ENCODE peak calls at places on chromosome 1, in four cellular contexts. B is IMR-90, S is GM12878, K is endothelial cell of umbilical vein. N is an unnamed sample.

GRCh38 chr1:74733616-74734484 is 898 bp downstream of the TYW3 start:
- DNase-seq in B (peak; percentile 77), K (peak; percentile 88), S (no peak), N (peak; percentile 59)

GRCh38 chr1:45007311-45007710 is 3.8 kb downstream of the HECTD3 start:
- DNase-seq in S (no peak), B (no peak), K (no peak), N (no peak)

GRCh38 chr1:28885982-28886730 is 28.2 kb upstream of the EPB41 start:
- DNase-seq in S (no peak), B (no peak), K (no peak), N (no peak)

GRCh38 chr1:160863422-160864131 is 890 bp upstream of the CD244 start:
- DNase-seq in K (no peak), B (no peak), S (no peak), N (no peak)

GRCh38 chr1:24786191-24786590 is 40.9 kb downstream of the CLIC4 start:
- DNase-seq in K (no peak), B (peak; percentile 21), S (no peak), N (no peak)

GRCh38 chr1:98427664-98428063 is 233.9 kb upstream of the SNX7 start:
- DNase-seq in S (no peak), K (no peak), B (no peak), N (no peak)

GRCh38 chr1:2143814-2144500 is 50.6 kb downstream of the FAAP20 start:
- DNase-seq in B (no peak), S (no peak), K (no peak), N (no peak)

GRCh38 chr1:17377325-17377953 is 5.4 kb downstream of the PADI6 start:
- DNase-seq in B (no peak), K (no peak), S (no peak), N (no peak)

GRCh38 chr1:44553771-44554170 is 120.5 kb downstream of the TMEM53 start:
- DNase-seq in B (peak; percentile 10), S (no peak), K (no peak), N (no peak)

GRCh38 chr1:7886346-7886745 is 33.5 kb upstream of the UTS2 start:
- DNase-seq in B (peak; percentile 14), K (no peak), S (no peak), N (no peak)

GRCh38 chr1:7888248-7889010 is 35.6 kb upstream of the UTS2 start:
- DNase-seq in S (no peak), B (peak; percentile 56), K (no peak), N (no peak)

GRCh38 chr1:7891804-7892203 is 38.9 kb upstream of the UTS2 start:
- DNase-seq in S (no peak), B (no peak), K (no peak), N (no peak)

GRCh38 chr1:7893529-7894180 is 40.8 kb upstream of the UTS2 start:
- DNase-seq in B (peak; percentile 80), S (no peak), K (no peak), N (no peak)

DNA sequence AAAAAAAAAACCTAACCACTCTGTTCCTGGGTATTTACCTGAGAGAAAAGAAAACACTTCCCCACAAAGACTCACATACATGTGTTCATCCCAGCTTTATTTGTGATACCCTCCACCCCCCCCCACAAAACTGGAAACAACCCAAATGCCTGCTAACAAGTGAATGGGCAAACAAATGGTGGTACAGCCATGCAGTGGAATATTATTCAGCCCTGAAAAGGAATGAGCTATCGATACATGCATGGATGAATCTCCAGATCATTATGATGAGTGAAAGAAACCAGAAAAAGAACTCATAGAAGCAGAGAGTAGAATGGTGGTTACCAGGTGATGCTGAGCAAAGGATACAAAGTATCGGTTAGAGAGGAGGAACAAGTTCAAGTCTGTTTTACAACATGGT is 38.0 kb upstream of the UTS2 start:
- DNase-seq in B (no peak), S (no peak), K (no peak), N (no peak)
- TF ChIP-seq FOS in B (no peak), S (no peak), K (no peak), N (no peak)

DNA sequence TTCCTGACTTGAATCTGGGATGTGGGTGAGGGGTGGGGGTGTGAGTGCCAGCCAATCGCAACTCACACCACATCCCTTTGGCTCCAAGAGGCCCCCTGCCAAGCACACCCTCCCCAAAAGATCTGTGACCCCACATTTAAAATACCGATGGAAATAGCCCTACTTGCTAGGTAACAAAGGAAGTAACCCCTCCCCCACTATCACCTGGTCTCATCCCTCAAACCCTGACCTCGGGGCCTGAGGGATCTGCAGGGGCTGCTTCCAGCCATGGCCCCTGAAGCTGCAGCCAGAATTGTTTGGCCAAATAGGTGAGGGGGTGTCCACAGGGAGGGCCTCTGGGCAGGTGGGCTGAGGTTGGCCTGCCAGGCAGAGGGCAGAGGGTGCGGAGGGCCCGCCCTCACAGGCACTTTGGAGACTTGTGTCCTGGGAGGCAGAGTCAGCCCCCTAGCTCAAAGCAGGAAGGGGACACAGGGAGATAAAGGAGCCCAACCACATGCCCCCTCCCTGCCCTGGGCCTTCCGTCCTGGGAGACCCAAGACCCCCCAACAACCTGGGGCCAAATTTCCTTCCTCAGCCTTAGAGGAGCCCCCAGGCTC is 37.2 kb downstream of the SDC3 start:
- DNase-seq in B (no peak), S (no peak), K (no peak), N (no peak)
- TF ChIP-seq FOS in B (no peak), S (no peak), K (no peak), N (no peak)

DNA sequence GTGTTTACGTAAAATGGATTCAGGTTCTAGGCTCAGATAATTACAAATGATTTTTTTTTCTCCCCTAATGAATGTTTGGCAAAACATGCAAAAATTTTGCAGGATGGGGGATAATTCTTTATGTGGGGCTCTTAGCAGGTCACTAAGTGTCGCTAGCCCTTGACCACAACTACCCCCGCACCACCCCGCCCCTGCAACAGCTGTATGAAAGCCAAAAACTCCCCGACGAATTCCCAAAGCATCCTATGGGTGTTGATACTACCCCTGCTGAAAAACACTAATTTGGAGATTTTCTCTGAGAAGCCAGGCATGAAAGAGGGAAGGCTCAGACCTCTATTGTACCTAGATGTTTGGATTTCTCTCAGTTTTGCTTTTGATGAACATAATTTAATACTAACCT is 243.0 kb downstream of the TRABD2B start:
- DNase-seq in B (no peak), S (no peak), K (no peak), N (no peak)
- TF ChIP-seq FOS in B (no peak), S (no peak), K (no peak), N (no peak)

DNA sequence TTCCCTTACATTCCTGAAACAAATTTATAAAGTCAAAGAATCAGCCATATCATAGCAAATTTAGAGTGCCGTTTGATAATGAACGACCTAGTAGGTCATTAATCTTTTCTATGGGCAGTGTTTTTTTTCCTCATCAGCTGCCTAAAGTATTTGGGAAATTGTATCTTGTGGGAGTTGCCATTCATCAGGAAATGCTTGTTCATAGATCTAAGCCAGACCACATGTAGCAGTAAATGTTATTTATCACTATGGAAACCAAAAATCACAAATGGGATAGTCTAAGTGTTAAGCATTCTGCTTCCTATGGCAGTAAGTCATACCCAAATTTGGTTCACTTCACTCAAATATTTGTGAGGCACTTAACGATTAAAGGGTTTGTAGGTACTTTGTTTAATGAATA is 52.9 kb downstream of the LRRC8D start:
- DNase-seq in K (peak; percentile 76), S (no peak), B (peak; percentile 68), N (no peak)
- TF ChIP-seq FOS in K (no peak), S (no peak), B (no peak), N (no peak)

GRCh38 chr1:41322835-41323234 is 38.4 kb upstream of the FOXO6 start:
- DNase-seq in K (peak; percentile 24), B (no peak), S (no peak), N (peak; percentile 62)
- TF ChIP-seq FOS in K (no peak), B (no peak), S (no peak), N (no peak)

GRCh38 chr1:34695580-34695979 is 59.3 kb upstream of the GJB5 start:
- DNase-seq in B (no peak), S (no peak), K (no peak), N (no peak)
- TF ChIP-seq FOS in B (no peak), S (no peak), K (no peak), N (no peak)

DNA sequence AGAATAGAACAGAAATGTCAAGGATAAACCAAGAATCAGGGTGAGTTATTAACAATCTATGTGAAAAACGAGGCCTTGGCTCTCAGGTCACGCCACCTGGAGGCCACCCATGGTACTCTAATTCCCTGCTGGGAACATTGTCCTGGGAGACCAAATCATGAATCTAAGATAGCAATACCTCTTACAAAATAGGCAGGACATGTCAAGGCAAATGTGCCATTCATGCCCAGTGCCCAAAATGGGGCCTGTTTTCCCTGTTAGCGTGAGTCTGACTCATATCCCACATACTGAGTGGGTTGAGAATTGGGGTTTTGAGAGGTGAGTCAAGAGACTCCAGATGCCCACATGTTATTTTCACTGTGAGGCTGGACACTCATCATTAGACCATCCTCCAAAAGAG is 380.8 kb downstream of the HHIPL2 start:
- DNase-seq in B (peak; percentile 94), K (no peak), S (peak; percentile 32), N (peak; percentile 47)
- TF ChIP-seq FOS in B (peak; percentile 83), K (no peak), S (no peak), N (no peak)

GRCh38 chr1:37574834-37575479 is 18.2 kb downstream of the DNALI1 start:
- DNase-seq in S (no peak), K (peak; percentile 81), B (peak; percentile 91), N (no peak)
- TF ChIP-seq FOS in S (no peak), K (peak; percentile 89), B (peak; percentile 67), N (no peak)